ENCODE peak calls at places on chromosomes 4 and X, in nine cellular contexts. U, T, E, X, D, P, G, K and B are unnamed samples.

GRCh38 chr4:158782539-158783360 is 13.9 kb downstream of the FNIP2 start:
- DNase-seq in U (no peak), T (no peak), E (no peak), X (no peak), D (no peak), P (no peak), G (no peak), K (no peak), B (no peak)

GRCh38 chr4:76654796-76655195 is 219.8 kb downstream of the SHROOM3 start:
- DNase-seq in U (no peak), T (no peak), E (no peak), X (no peak), D (no peak), P (no peak), G (no peak), K (no peak), B (no peak)

GRCh38 chrX:141468940-141469339 is 115.6 kb downstream of the SPANXA1 start:
- DNase-seq in U (no peak), T (no peak), E (no peak), X (no peak), D (no peak), P (no peak), G (no peak), K (no peak), B (no peak)

GRCh38 chrX:95760356-95760755 is 924.3 kb upstream of the DIAPH2 start:
- DNase-seq in U (no peak), T (no peak), E (no peak), X (no peak), D (no peak), P (no peak), G (no peak), K (no peak), B (no peak)

GRCh38 chr4:139606600-139607301 is 50.7 kb upstream of the SETD7 start:
- DNase-seq in U (no peak), T (no peak), E (no peak), X (no peak), D (no peak), P (no peak), G (no peak), K (no peak), B (no peak)

GRCh38 chrX:65697173-65697572 is 29.7 kb downstream of the MSN start:
- DNase-seq in U (no peak), T (no peak), E (no peak), X (no peak), D (no peak), P (no peak), G (no peak), K (no peak), B (no peak)

GRCh38 chr4:155899891-155900290 is 3.6 kb upstream of the TDO2 start:
- DNase-seq in U (no peak), T (no peak), E (no peak), X (no peak), D (no peak), P (no peak), G (no peak), K (no peak), B (no peak)

GRCh38 chr4:4418676-4419370 is 31.9 kb downstream of the NSG1 start:
- DNase-seq in U (no peak), T (peak; percentile 46), E (peak; percentile 24), X (no peak), D (no peak), P (peak; percentile 20), G (no peak), K (no peak), B (no peak)

GRCh38 chr4:148273501-148273986 is 168.7 kb downstream of the NR3C2 start:
- DNase-seq in U (no peak), T (no peak), E (peak; percentile 61), X (no peak), D (no peak), P (peak; percentile 57), G (peak; percentile 69), K (no peak), B (no peak)

GRCh38 chrX:149145845-149146285 is 359.2 kb downstream of the IDS start:
- DNase-seq in U (no peak), T (no peak), E (no peak), X (no peak), D (no peak), P (no peak), G (no peak), K (no peak), B (no peak)

GRCh38 chr4:98929341-98930267 is 671 bp upstream of the EIF4E start:
- DNase-seq in U (peak; percentile 64), T (peak; percentile 82), E (peak; percentile 70), X (peak; percentile 81), D (peak; percentile 23), P (peak; percentile 71), G (peak; percentile 61), K (peak; percentile 76), B (no peak)

GRCh38 chr4:91830681-91831395 is 472.9 kb upstream of the GRID2 start:
- DNase-seq in U (peak; percentile 4), T (no peak), E (no peak), X (no peak), D (no peak), P (no peak), G (no peak), K (no peak), B (no peak)

GRCh38 chr4:151998723-151999122 is 237.9 kb upstream of the GATB start:
- DNase-seq in U (no peak), T (no peak), E (no peak), X (no peak), D (no peak), P (no peak), G (no peak), K (no peak), B (no peak)

GRCh38 chr4:3451956-3452355 is 10.2 kb downstream of the HGFAC start:
- DNase-seq in U (no peak), T (no peak), E (no peak), X (peak; percentile 45), D (no peak), P (no peak), G (no peak), K (no peak), B (peak; percentile 8)

GRCh38 chr4:109186458-109186945 is 116.0 kb downstream of the COL25A1 start:
- DNase-seq in U (no peak), T (no peak), E (no peak), X (no peak), D (no peak), P (no peak), G (no peak), K (no peak), B (no peak)

GRCh38 chr4:121256346-121256745 is 92.2 kb upstream of the TNIP3 start:
- DNase-seq in U (no peak), T (no peak), E (no peak), X (peak; percentile 59), D (peak; percentile 10), P (no peak), G (no peak), K (no peak), B (no peak)

GRCh38 chr4:164977243-164978164 is at the start of gene TRIM61:
- DNase-seq in U (no peak), T (peak; percentile 82), E (no peak), X (no peak), D (no peak), P (no peak), G (no peak), K (peak; percentile 63), B (peak; percentile 24)

GRCh38 chrX:148871422-148872152 is 371.2 kb downstream of the AFF2 start:
- DNase-seq in U (no peak), T (no peak), E (no peak), X (peak; percentile 49), D (no peak), P (no peak), G (no peak), K (no peak), B (no peak)

DNA sequence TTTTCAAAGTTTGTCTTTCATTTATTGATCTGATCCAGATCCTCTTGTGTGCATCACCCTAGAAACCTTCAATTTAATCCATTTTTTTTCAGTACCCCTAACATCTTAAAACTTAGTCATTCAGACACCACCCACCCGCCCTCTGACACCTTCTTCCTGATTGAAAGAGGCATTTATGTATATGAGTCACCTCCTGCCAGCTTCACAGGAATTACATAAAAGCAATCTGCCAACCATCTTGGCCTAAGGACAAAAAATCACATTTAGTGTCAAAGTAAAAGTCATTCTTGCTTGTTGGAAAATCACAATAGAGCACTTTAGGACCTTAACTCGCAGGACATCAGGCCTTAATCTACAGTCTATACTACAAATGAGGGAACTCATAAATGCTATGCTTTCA is 52.0 kb downstream of the NDST3 start:
- DNase-seq in U (peak; percentile 46), T (no peak), E (no peak), X (no peak), D (no peak), P (no peak), G (no peak), K (no peak), B (no peak)
- H3K4me3 ChIP-seq in U (no peak overlapping the region), T (no peak overlapping the region), E (no peak overlapping the region), X (no peak overlapping the region), D (no peak overlapping the region), P (no peak overlapping the region), G (no peak overlapping the region), K (no peak overlapping the region), B (no peak overlapping the region)

GRCh38 chrX:102155806-102156179 is at the start of gene BEX5:
- DNase-seq in U (peak; percentile 84), T (peak; percentile 78), E (peak; percentile 76), X (no peak), D (peak; percentile 41), P (peak; percentile 72), G (peak; percentile 76), K (peak; percentile 63), B (peak; percentile 42)
- H3K4me3 ChIP-seq in U (peak within 1 kb of the TSS; percentile 69), T (peak within 1 kb of the TSS; percentile 49), E (peak within 1 kb of the TSS; percentile 8), X (no peak within 1 kb of the TSS), D (peak within 1 kb of the TSS; percentile 62), P (peak within 1 kb of the TSS; percentile 48), G (peak within 1 kb of the TSS; percentile 28), K (peak within 1 kb of the TSS; percentile 55), B (peak within 1 kb of the TSS; percentile 41)

GRCh38 chr4:132125131-132125530 is 1024.0 kb upstream of the PCDH10 start:
- DNase-seq in U (peak; percentile 54), T (no peak), E (no peak), X (no peak), D (no peak), P (no peak), G (no peak), K (no peak), B (no peak)
- H3K4me3 ChIP-seq in U (peak overlapping the region; percentile 11), T (no peak overlapping the region), E (no peak overlapping the region), X (no peak overlapping the region), D (no peak overlapping the region), P (no peak overlapping the region), G (no peak overlapping the region), K (no peak overlapping the region), B (no peak overlapping the region)

DNA sequence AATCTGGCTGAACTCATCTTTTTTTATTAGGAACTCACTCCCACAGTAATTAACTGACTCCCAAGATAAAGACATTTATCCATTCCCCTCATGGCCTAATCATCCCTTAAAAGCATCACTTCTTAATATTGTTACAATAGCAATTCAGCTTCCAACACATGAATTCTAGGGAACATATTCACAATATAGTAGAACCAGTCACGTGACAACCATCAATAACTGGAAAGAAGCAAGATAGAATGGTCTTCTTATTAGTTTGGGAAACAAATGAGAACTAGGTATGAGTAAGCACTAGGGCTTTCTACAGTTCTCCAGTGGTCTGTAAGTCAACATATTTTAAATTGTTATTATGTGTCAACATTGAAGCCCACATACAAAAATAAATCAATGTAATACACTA is 170.1 kb downstream of the KLHL4 start:
- DNase-seq in U (no peak), T (no peak), E (no peak), X (no peak), D (no peak), P (no peak), G (no peak), K (no peak), B (no peak)
- H3K4me3 ChIP-seq in U (peak overlapping the region; percentile 8), T (no peak overlapping the region), E (no peak overlapping the region), X (no peak overlapping the region), D (no peak overlapping the region), P (no peak overlapping the region), G (no peak overlapping the region), K (no peak overlapping the region), B (no peak overlapping the region)